ENCODE peak calls at places on chromosome 3, in four cellular contexts. E is H1, H is HepG2, I is K562. F is an unnamed sample. For H3K36me3, the result is how much of the 10 kb centered on the place peaks cover.

GRCh38 chr3:43862470-43862869 is 171.7 kb downstream of the ABHD5 start:
- DNase-seq in E (no peak), H (no peak), I (no peak), F (no peak)

GRCh38 chr3:27544372-27544865 is 60.2 kb upstream of the SLC4A7 start:
- DNase-seq in E (no peak), H (no peak), I (no peak), F (no peak)

GRCh38 chr3:14525685-14526631 is 14.2 kb downstream of the GRIP2 start:
- DNase-seq in E (no peak), H (no peak), I (no peak), F (no peak)

GRCh38 chr3:189361103-189361835 is 189.5 kb downstream of the TPRG1 start:
- DNase-seq in E (no peak), H (no peak), I (no peak), F (no peak)

GRCh38 chr3:12916159-12916558 is 74.8 kb upstream of the RPL32 start:
- DNase-seq in E (no peak), H (no peak), I (no peak), F (no peak)

GRCh38 chr3:152398495-152398894 is 129.8 kb downstream of the MBNL1 start:
- DNase-seq in E (no peak), H (no peak), I (no peak), F (no peak)

GRCh38 chr3:138186216-138186615 is 885 bp upstream of the ARMC8 start:
- DNase-seq in E (no peak), H (no peak), I (no peak), F (peak)

GRCh38 chr3:48558446-48559134 is 2.0 kb upstream of the PFKFB4 start:
- DNase-seq in E (no peak), H (no peak), I (no peak), F (no peak)

GRCh38 chr3:89320186-89320585 is 212.8 kb downstream of the EPHA3 start:
- DNase-seq in E (no peak), H (no peak), I (no peak), F (no peak)

GRCh38 chr3:50204804-50205718 is at the start of gene SLC38A3:
- DNase-seq in E (no peak), H (no peak), I (peak), F (no peak)

GRCh38 chr3:66441124-66441523 is 59.7 kb downstream of the LRIG1 start:
- DNase-seq in E (no peak), H (no peak), I (no peak), F (no peak)

GRCh38 chr3:72889310-72890165 is 1.7 kb downstream of the GXYLT2 start:
- DNase-seq in E (no peak), H (no peak), I (no peak), F (no peak)

GRCh38 chr3:48662753-48663488 is at the start of gene CELSR3:
- DNase-seq in E (peak), H (peak), I (peak), F (peak)

GRCh38 chr3:168322941-168323340 is 227.2 kb upstream of the GOLIM4 start:
- DNase-seq in E (no peak), H (no peak), I (no peak), F (no peak)

GRCh38 chr3:198093082-198093679 is 133.2 kb downstream of the LMLN start:
- DNase-seq in E (no peak), H (no peak), I (no peak), F (no peak)

GRCh38 chr3:78659386-78659987 is 1108.3 kb downstream of the ROBO1 start:
- DNase-seq in E (no peak), H (peak), I (peak), F (peak)

GRCh38 chr3:113948015-113948917 is 453 bp downstream of the ZDHHC23 start:
- DNase-seq in E (peak), H (peak), I (no peak), F (no peak)

GRCh38 chr3:100047455-100048141 is 66.7 kb downstream of the FILIP1L start:
- DNase-seq in E (no peak), H (peak), I (no peak), F (peak)

GRCh38 chr3:73448041-73448440 is 176.7 kb downstream of the PDZRN3 start:
- DNase-seq in E (no peak), H (no peak), I (no peak), F (no peak)

GRCh38 chr3:52685285-52685704 is 418 bp downstream of the PBRM1 start:
- DNase-seq in E (no peak), H (peak), I (no peak), F (peak)

GRCh38 chr3:161291191-161291901 is 70.2 kb downstream of the NMD3 start:
- DNase-seq in E (no peak), H (no peak), I (no peak), F (no peak)

GRCh38 chr3:186461141-186461540 is 83.0 kb downstream of the CRYGS start:
- DNase-seq in E (no peak), H (no peak), I (peak), F (no peak)

GRCh38 chr3:136332776-136333175 is 82.6 kb downstream of the PCCB start:
- DNase-seq in E (no peak), H (peak), I (no peak), F (no peak)

GRCh38 chr3:144521131-144521530 is 549.5 kb downstream of the DIPK2A start:
- DNase-seq in E (no peak), H (no peak), I (no peak), F (no peak)

GRCh38 chr3:191239439-191240035 is 40.5 kb downstream of the OSTN start:
- DNase-seq in E (no peak), H (no peak), I (no peak), F (no peak)

GRCh38 chr3:16476636-16477035 is 36.9 kb downstream of the RFTN1 start:
- DNase-seq in E (no peak), H (no peak), I (no peak), F (no peak)

GRCh38 chr3:149934524-149934923 is 36.2 kb downstream of the PFN2 start:
- DNase-seq in E (no peak), H (no peak), I (no peak), F (no peak)

GRCh38 chr3:158308533-158308932 is 198.6 kb downstream of the RSRC1 start:
- DNase-seq in E (no peak), H (no peak), I (no peak), F (no peak)

GRCh38 chr3:52385157-52385556 is 59.7 kb downstream of the SEMA3G start:
- DNase-seq in E (peak), H (peak), I (peak), F (peak)

GRCh38 chr3:71723452-71724170 is 1.6 kb downstream of the EIF4E3 start:
- DNase-seq in E (no peak), H (no peak), I (no peak), F (no peak)

GRCh38 chr3:171488479-171488878 is 28.3 kb upstream of the TNIK start:
- DNase-seq in E (no peak), H (no peak), I (no peak), F (no peak)

GRCh38 chr3:135084404-135084803 is 289.3 kb downstream of the EPHB1 start:
- DNase-seq in E (no peak), H (no peak), I (no peak), F (no peak)

GRCh38 chr3:31929826-31930502 is 51.1 kb downstream of the OSBPL10 start:
- DNase-seq in E (no peak), H (no peak), I (no peak), F (no peak)

GRCh38 chr3:157087398-157088132 is 72.4 kb downstream of the CCNL1 start:
- DNase-seq in E (no peak), H (no peak), I (no peak), F (peak)

GRCh38 chr3:38133209-38133556 is 3.7 kb downstream of the ACAA1 start:
- DNase-seq in E (no peak), H (no peak), I (no peak), F (no peak)

GRCh38 chr3:38131621-38132369 is 5.1 kb downstream of the ACAA1 start:
- DNase-seq in E (no peak), H (no peak), I (peak), F (no peak)

GRCh38 chr3:38130631-38131065 is 6.3 kb downstream of the ACAA1 start:
- DNase-seq in E (no peak), H (no peak), I (no peak), F (no peak)

GRCh38 chr3:38136272-38136806 is 588 bp downstream of the ACAA1 start:
- DNase-seq in E (no peak), H (no peak), I (peak), F (no peak)

GRCh38 chr3:38133557-38134405 is 3.1 kb downstream of the ACAA1 start:
- DNase-seq in E (no peak), H (peak), I (no peak), F (no peak)
- TF ChIP-seq FOSL1 in E (no peak), H (peak), I (no peak), F (no peak)

DNA sequence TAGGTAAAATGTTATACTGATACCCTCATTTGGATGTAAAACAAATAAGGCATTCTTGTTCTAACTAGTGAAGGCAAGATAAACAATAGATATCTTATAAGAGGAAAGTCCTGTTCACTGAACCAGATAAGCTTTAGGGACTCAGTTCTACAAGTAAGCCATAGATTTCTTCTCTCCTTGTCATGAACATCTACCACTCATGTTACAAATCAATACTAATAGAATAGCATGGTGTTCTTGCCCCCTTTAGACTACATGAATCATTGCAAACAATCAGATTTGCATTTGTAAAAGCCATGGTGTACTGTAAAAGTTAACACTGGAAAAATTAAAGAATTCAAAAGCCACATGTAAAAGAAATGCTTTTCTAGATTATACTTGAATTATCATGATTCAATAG is 500.1 kb downstream of the NLGN1 start:
- DNase-seq in E (no peak), H (no peak), I (no peak), F (no peak)
- TF ChIP-seq RAD21 in E (no peak), H (no peak), I (no peak), F (no peak)

DNA sequence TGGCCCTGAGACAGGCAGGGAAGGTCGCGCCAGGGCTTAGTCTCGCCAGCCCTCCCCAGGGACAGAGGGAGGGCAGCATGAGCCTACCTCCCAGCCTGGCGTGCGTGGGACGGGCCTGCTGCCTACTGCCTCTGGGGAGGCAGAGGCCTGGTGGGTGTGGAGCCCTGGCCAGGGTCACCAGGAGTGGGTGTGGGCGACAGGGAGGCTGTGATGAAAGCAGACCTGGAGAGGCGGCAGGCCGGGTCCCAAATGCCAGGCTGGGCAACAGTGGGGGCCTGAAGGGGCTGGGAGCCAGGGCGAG is 33.1 kb downstream of the PLXNA1 start:
- DNase-seq in E (no peak), H (no peak), I (no peak), F (no peak)
- H3K36me3 ChIP-seq in E (under half), H (under half), I (half or more), F (under half)

GRCh38 chr3:147654827-147655226 is 245.7 kb downstream of the ZIC1 start:
- DNase-seq in E (no peak), H (no peak), I (no peak), F (no peak)

GRCh38 chr3:147649475-147649874 is 240.3 kb downstream of the ZIC1 start:
- DNase-seq in E (no peak), H (no peak), I (no peak), F (no peak)

GRCh38 chr3:147652682-147653081 is 243.5 kb downstream of the ZIC1 start:
- DNase-seq in E (no peak), H (no peak), I (no peak), F (no peak)

GRCh38 chr3:147653309-147653923 is 244.3 kb downstream of the ZIC1 start:
- DNase-seq in E (no peak), H (no peak), I (no peak), F (no peak)

GRCh38 chr3:147651107-147651506 is 241.9 kb downstream of the ZIC1 start:
- DNase-seq in E (no peak), H (no peak), I (no peak), F (no peak)
- TF ChIP-seq FOSL1 in E (no peak), H (no peak), I (no peak), F (no peak)

GRCh38 chr3:58659051-58659675 is 7.4 kb downstream of the FAM3D start:
- DNase-seq in E (peak), H (peak), I (peak), F (peak)
- TF ChIP-seq RAD21 in E (peak), H (no peak), I (peak), F (peak)

GRCh38 chr3:35685153-35685552 is 45.8 kb downstream of the ARPP21 start:
- DNase-seq in E (no peak), H (no peak), I (no peak), F (no peak)

DNA sequence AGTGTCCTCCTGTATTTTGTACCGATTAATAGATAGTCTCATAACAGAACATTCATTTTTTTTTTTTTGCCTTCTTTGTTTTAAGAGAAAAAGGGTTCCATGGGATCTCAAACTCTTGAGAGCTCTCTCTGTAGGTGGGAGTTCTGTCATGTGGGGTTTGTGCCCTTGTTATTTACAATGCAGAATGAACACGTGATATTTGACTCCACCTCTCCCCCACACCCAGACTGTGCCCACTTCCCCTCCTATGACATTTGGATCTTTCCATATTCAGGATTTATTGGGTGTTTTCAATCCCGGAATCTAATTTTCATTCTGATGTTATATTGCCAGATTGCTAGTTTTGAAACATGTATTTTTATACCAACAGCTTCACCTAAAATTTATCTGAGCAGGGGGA is 49.5 kb downstream of the ARPP21 start:
- DNase-seq in E (no peak), H (no peak), I (no peak), F (no peak)
- H3K36me3 ChIP-seq in E (under half), H (under half), I (under half), F (under half)

GRCh38 chr3:57192028-57192427 is 7.8 kb downstream of the HESX1 start:
- DNase-seq in E (no peak), H (no peak), I (no peak), F (no peak)
- TF ChIP-seq FOSL1 in E (no peak), H (no peak), I (no peak), F (no peak)

F was measured in HCT116.